ENCODE peak calls at places on chromosomes 7 and 10, in five cellular contexts. Y is cerebellum, H is lung, I is brain microvascular endothelial cell, A is body of pancreas. Q is an unnamed sample.

GRCh38 chr7:49790209-49790608 is 16.8 kb downstream of the VWC2 start:
- DNase-seq in Y (no peak), I (no peak), H (no peak), A (no peak), Q (no peak)

GRCh38 chr7:5525271-5526189 is 101.9 kb upstream of the TNRC18 start:
- DNase-seq in H (no peak), Y (no peak), I (no peak), A (no peak), Q (peak)

GRCh38 chr10:5679606-5680005 is 5.0 kb upstream of the TASOR2 start:
- DNase-seq in Y (no peak), A (no peak), I (no peak), H (no peak), Q (no peak)

GRCh38 chr7:95863623-95864022 is 91.3 kb downstream of the DYNC1I1 start:
- DNase-seq in A (no peak), I (no peak), Y (no peak), H (no peak), Q (no peak)

GRCh38 chr10:108445746-108446145 is 1281.2 kb upstream of the SORCS1 start:
- DNase-seq in I (no peak), A (no peak), H (no peak), Y (no peak), Q (no peak)

GRCh38 chr7:105224884-105225651 is 163.7 kb downstream of the SRPK2 start:
- DNase-seq in I (peak), H (no peak), Y (peak), A (peak), Q (peak)

GRCh38 chr10:68900427-68901105 is 549 bp upstream of the DDX50 start:
- DNase-seq in A (no peak), I (peak), Y (no peak), H (no peak), Q (no peak)

GRCh38 chr7:157966490-157966889 is 621.1 kb downstream of the PTPRN2 start:
- DNase-seq in Y (no peak), A (no peak), I (no peak), H (no peak), Q (no peak)

GRCh38 chr10:104334561-104334960 is 3.7 kb downstream of the ITPRIP start:
- DNase-seq in I (no peak), Y (no peak), A (no peak), H (no peak), Q (no peak)

GRCh38 chr7:64959072-64959747 is 31.6 kb downstream of the ZNF117 start:
- DNase-seq in A (no peak), I (no peak), Y (no peak), H (no peak), Q (no peak)

GRCh38 chr7:43535810-43536585 is 46.9 kb upstream of the STK17A start:
- DNase-seq in Y (no peak), A (no peak), H (no peak), I (peak), Q (no peak)

GRCh38 chr10:104437226-104437625 is 83.6 kb downstream of the CFAP58 start:
- DNase-seq in A (no peak), Y (no peak), H (no peak), I (no peak), Q (no peak)

GRCh38 chr10:79158402-79159097 is 89.8 kb downstream of the ZMIZ1 start:
- DNase-seq in I (no peak), Y (no peak), H (no peak), A (no peak), Q (no peak)

GRCh38 chr10:42640610-42641229 is 2.4 kb upstream of the ZNF33B start:
- DNase-seq in H (no peak), I (no peak), A (peak), Y (no peak), Q (no peak)

GRCh38 chr10:124870854-124871425 is 69.3 kb downstream of the ABRAXAS2 start:
- DNase-seq in Y (no peak), A (no peak), H (no peak), I (no peak), Q (no peak)

GRCh38 chr7:11448319-11448718 is 383.7 kb downstream of the THSD7A start:
- DNase-seq in H (no peak), Y (no peak), I (no peak), A (no peak), Q (no peak)

GRCh38 chr10:71553371-71553900 is 156.7 kb downstream of the CDH23 start:
- DNase-seq in Y (no peak), I (no peak), H (no peak), A (no peak), Q (no peak)

GRCh38 chr7:18499407-18500197 is 4.1 kb downstream of the HDAC9 start:
- DNase-seq in A (peak), Y (peak), H (peak), I (no peak), Q (no peak)

GRCh38 chr7:40824461-40824860 is 689.7 kb downstream of the SUGCT start:
- DNase-seq in A (no peak), I (no peak), Y (no peak), H (no peak), Q (no peak)

GRCh38 chr10:80465839-80466590 is 11.9 kb downstream of the TSPAN14 start:
- DNase-seq in A (no peak), I (no peak), H (no peak), Y (no peak), Q (no peak)

GRCh38 chr10:122232781-122233180 is 38.3 kb upstream of the BTBD16 start:
- DNase-seq in Y (no peak), I (peak), A (no peak), H (no peak), Q (peak)

Q was measured in NCI-H446 treated with DMSO at 0.1 percent for 48 hours.